ENCODE peak calls at places on chromosomes 7 and 10, in nine cellular contexts. Q is GM03348, Y is bronchial epithelial cell, C is left lobe of liver, V is RWPE1, U is cardiac fibroblast, A is WTC11, B is amniotic epithelial cell, T is heart right ventricle. P is an unnamed sample.

GRCh38 chr10:102150970-102151773 is 1.0 kb upstream of the NOLC1 start:
- DNase-seq in Q (peak), Y (peak), C (no peak), V (peak), U (peak), A (no peak), B (peak), T (no peak), P (no peak)

GRCh38 chr10:103781329-103782061 is 73.9 kb downstream of the SH3PXD2A start:
- DNase-seq in Q (peak), Y (peak), C (no peak), V (peak), U (peak), A (no peak), B (peak), T (no peak), P (peak)

GRCh38 chr7:139739863-139740597 is 37.8 kb downstream of the HIPK2 start:
- DNase-seq in Q (no peak), Y (peak), C (peak), V (no peak), U (no peak), A (no peak), B (no peak), T (peak), P (no peak)

GRCh38 chr10:79149662-79150443 is 81.1 kb downstream of the ZMIZ1 start:
- DNase-seq in Q (peak), Y (peak), C (peak), V (peak), U (peak), A (peak), B (peak), T (peak), P (no peak)

GRCh38 chr7:101708223-101708622 is 79.1 kb upstream of the MYL10 start:
- DNase-seq in Q (no peak), Y (no peak), C (no peak), V (no peak), U (no peak), A (no peak), B (no peak), T (no peak), P (no peak)

GRCh38 chr10:6128087-6128486 is 39.3 kb downstream of the RBM17 start:
- DNase-seq in Q (no peak), Y (no peak), C (no peak), V (no peak), U (no peak), A (no peak), B (no peak), T (no peak), P (no peak)

GRCh38 chr7:68176974-68177373 is 1180.3 kb downstream of the TYW1 start:
- DNase-seq in Q (peak), Y (peak), C (peak), V (peak), U (peak), A (peak), B (peak), T (no peak), P (no peak)

GRCh38 chr10:90849956-90850749 is 7.7 kb downstream of the HTR7 start:
- DNase-seq in Q (peak), Y (peak), C (no peak), V (peak), U (peak), A (no peak), B (peak), T (no peak), P (no peak)

GRCh38 chr10:29357962-29358635 is 69.2 kb downstream of the LYZL1 start:
- DNase-seq in Q (no peak), Y (no peak), C (no peak), V (no peak), U (no peak), A (no peak), B (no peak), T (no peak), P (no peak)

GRCh38 chr7:33883566-33883965 is 21.8 kb upstream of the BMPER start:
- DNase-seq in Q (no peak), Y (no peak), C (no peak), V (no peak), U (no peak), A (no peak), B (no peak), T (no peak), P (no peak)

GRCh38 chr7:138006106-138006505 is 4.2 kb upstream of the CREB3L2 start:
- DNase-seq in Q (peak), Y (no peak), C (no peak), V (no peak), U (peak), A (no peak), B (no peak), T (no peak), P (no peak)

GRCh38 chr7:348480-348844 is 58.5 kb downstream of the FOXL3 start:
- DNase-seq in Q (no peak), Y (no peak), C (no peak), V (no peak), U (no peak), A (no peak), B (no peak), T (peak), P (no peak)

GRCh38 chr10:42949287-42949686 is 127.6 kb upstream of the RET start:
- DNase-seq in Q (no peak), Y (no peak), C (no peak), V (no peak), U (no peak), A (no peak), B (no peak), T (no peak), P (no peak)

GRCh38 chr10:120455004-120455403 is 2.0 kb upstream of the PLPP4 start:
- DNase-seq in Q (no peak), Y (no peak), C (no peak), V (no peak), U (no peak), A (no peak), B (no peak), T (no peak), P (no peak)

GRCh38 chr7:127667017-127667670 is 15.2 kb downstream of the SND1 start:
- DNase-seq in Q (peak), Y (peak), C (no peak), V (peak), U (peak), A (no peak), B (peak), T (no peak), P (peak)

GRCh38 chr7:131040467-131040932 is 287.2 kb upstream of the MKLN1 start:
- DNase-seq in Q (peak), Y (peak), C (no peak), V (peak), U (peak), A (peak), B (peak), T (no peak), P (peak)

GRCh38 chr10:101588879-101589278 is 758 bp downstream of the DPCD start:
- DNase-seq in Q (peak), Y (peak), C (no peak), V (peak), U (peak), A (no peak), B (peak), T (no peak), P (no peak)

GRCh38 chr10:71243756-71244637 is 31.6 kb downstream of the UNC5B start:
- DNase-seq in Q (peak), Y (peak), C (no peak), V (peak), U (peak), A (no peak), B (peak), T (no peak), P (peak)

GRCh38 chr7:28533731-28534531 is 121.6 kb downstream of the CREB5 start:
- DNase-seq in Q (peak), Y (peak), C (no peak), V (no peak), U (peak), A (no peak), B (no peak), T (peak), P (no peak)

GRCh38 chr7:153021542-153021941 is 262.0 kb downstream of the ACTR3B start:
- DNase-seq in Q (no peak), Y (no peak), C (no peak), V (no peak), U (no peak), A (no peak), B (no peak), T (no peak), P (no peak)

GRCh38 chr7:1928555-1929348 is 258.7 kb downstream of the ELFN1 start:
- DNase-seq in Q (no peak), Y (no peak), C (peak), V (no peak), U (no peak), A (no peak), B (no peak), T (peak), P (no peak)

GRCh38 chr7:102169651-102170416 is 116.8 kb upstream of the SH2B2 start:
- DNase-seq in Q (no peak), Y (no peak), C (no peak), V (no peak), U (peak), A (no peak), B (peak), T (no peak), P (no peak)

GRCh38 chr10:23341004-23341403 is 3.6 kb downstream of the C10orf67 start:
- DNase-seq in Q (no peak), Y (peak), C (no peak), V (no peak), U (no peak), A (no peak), B (no peak), T (no peak), P (no peak)

GRCh38 chr7:40220421-40220911 is 85.7 kb downstream of the SUGCT start:
- DNase-seq in Q (peak), Y (peak), C (no peak), V (no peak), U (peak), A (no peak), B (peak), T (no peak), P (no peak)

GRCh38 chr7:140889150-140889549 is 35.6 kb downstream of the BRAF start:
- DNase-seq in Q (no peak), Y (no peak), C (no peak), V (no peak), U (no peak), A (no peak), B (no peak), T (no peak), P (no peak)

GRCh38 chr10:76763360-76763759 is 874.2 kb downstream of the KCNMA1 start:
- DNase-seq in Q (no peak), Y (peak), C (no peak), V (no peak), U (no peak), A (no peak), B (no peak), T (no peak), P (no peak)

GRCh38 chr7:137399827-137400823 is 56.6 kb upstream of the PTN start:
- DNase-seq in Q (peak), Y (peak), C (no peak), V (no peak), U (peak), A (no peak), B (peak), T (no peak), P (no peak)

GRCh38 chr10:74589226-74589673 is 237.2 kb upstream of the KAT6B start:
- DNase-seq in Q (peak), Y (peak), C (peak), V (peak), U (peak), A (no peak), B (peak), T (peak), P (peak)

GRCh38 chr10:117240105-117240729 is 697 bp upstream of the SLC18A2 start:
- DNase-seq in Q (no peak), Y (no peak), C (no peak), V (no peak), U (no peak), A (peak), B (no peak), T (no peak), P (no peak)

GRCh38 chr10:31819393-31819820 is 109.2 kb downstream of the ARHGAP12 start:
- DNase-seq in Q (peak), Y (no peak), C (no peak), V (no peak), U (peak), A (no peak), B (no peak), T (peak), P (no peak)

P was measured in epithelial cell of prostate.